ENCODE peak calls at places on chromosomes 13 and 19, in five cellular contexts. J, T, F, B and E are unnamed samples.

GRCh38 chr13:113123226-113124150 is 889 bp downstream of the F10 start:
- DNase-seq in T (no peak), F (peak; percentile 15), B (no peak), J (peak; percentile 76), E (no peak)

GRCh38 chr13:30421093-30422055 is 919 bp upstream of the UBE2L5 start:
- DNase-seq in J (peak; percentile 87), B (peak; percentile 84), T (peak; percentile 89), F (peak; percentile 81), E (no peak)

GRCh38 chr13:37870489-37870845 is 895 bp upstream of the TRPC4 start:
- DNase-seq in T (no peak), B (no peak), F (no peak), J (no peak), E (no peak)

GRCh38 chr19:52735734-52736133 is 890 bp upstream of the ZNF611 start:
- DNase-seq in T (no peak), B (peak; percentile 39), J (peak; percentile 95), F (peak; percentile 67), E (no peak)

GRCh38 chr13:110340812-110341444 is 33.8 kb downstream of the COL4A2 start:
- DNase-seq in J (peak; percentile 56), T (peak; percentile 87), B (peak; percentile 40), F (peak; percentile 55), E (no peak)

GRCh38 chr13:47211106-47211505 is 314.3 kb upstream of the HTR2A start:
- DNase-seq in F (no peak), B (no peak), J (peak; percentile 79), T (no peak), E (no peak)

GRCh38 chr13:84570831-84571230 is 688.6 kb upstream of the SLITRK1 start:
- DNase-seq in F (no peak), B (no peak), T (peak; percentile 4), J (no peak), E (no peak)

GRCh38 chr13:76637651-76638111 is 248.5 kb downstream of the KCTD12 start:
- DNase-seq in T (peak; percentile 86), J (no peak), F (no peak), B (no peak), E (peak; percentile 71)

GRCh38 chr19:17468302-17469091 is 1.8 kb upstream of the SLC27A1 start:
- DNase-seq in B (peak; percentile 91), F (peak; percentile 78), T (no peak), J (peak; percentile 67), E (no peak)

GRCh38 chr19:6811378-6811777 is 38.9 kb downstream of the VAV1 start:
- DNase-seq in T (no peak), B (no peak), J (no peak), F (no peak), E (no peak)

GRCh38 chr19:38880076-38880881 is 2.2 kb upstream of the RINL start:
- DNase-seq in F (no peak), J (peak; percentile 52), B (no peak), T (no peak), E (no peak)

GRCh38 chr13:93183302-93183701 is 43.3 kb upstream of the GPC6 start:
- DNase-seq in B (no peak), T (no peak), F (no peak), J (peak; percentile 72), E (no peak)

GRCh38 chr13:97306646-97307045 is 84.5 kb downstream of the MBNL2 start:
- DNase-seq in B (no peak), F (no peak), J (no peak), T (no peak), E (no peak)

GRCh38 chr19:19588546-19588945 is 29.9 kb downstream of the PBX4 start:
- DNase-seq in J (no peak), B (no peak), F (no peak), T (no peak), E (no peak)

GRCh38 chr19:40512473-40513344 is 45.9 kb downstream of the SPTBN4 start:
- DNase-seq in J (peak; percentile 84), T (no peak), B (peak; percentile 30), F (peak; percentile 32), E (no peak)

GRCh38 chr13:71607575-71607974 is 259.4 kb downstream of the DACH1 start:
- DNase-seq in T (no peak), F (no peak), B (no peak), J (no peak), E (no peak)

GRCh38 chr19:16002380-16002779 is 53.6 kb downstream of the OR10H4 start:
- DNase-seq in J (no peak), T (peak; percentile 30), B (no peak), F (no peak), E (no peak)

GRCh38 chr13:43044720-43045301 is 21.4 kb downstream of the DNAJC15 start:
- DNase-seq in F (no peak), B (no peak), J (no peak), T (no peak), E (no peak)

GRCh38 chr13:113967206-113967720 is 6.6 kb downstream of the C13orf46 start:
- DNase-seq in B (no peak), T (no peak), F (no peak), J (no peak), E (no peak)

GRCh38 chr13:81305928-81306327 is 965.0 kb upstream of the SPRY2 start:
- DNase-seq in T (no peak), B (no peak), J (no peak), F (no peak), E (no peak)

GRCh38 chr19:47415953-47416666 is 3.2 kb downstream of the MEIS3 start:
- DNase-seq in B (no peak), F (no peak), J (no peak), T (no peak), E (no peak)

GRCh38 chr19:35995655-35995993 is 636 bp downstream of the SDHAF1 start:
- DNase-seq in T (peak; percentile 11), F (peak; percentile 58), B (peak; percentile 75), J (peak; percentile 87), E (no peak)

GRCh38 chr13:110001622-110002275 is 215.4 kb upstream of the IRS2 start:
- DNase-seq in J (no peak), B (no peak), F (no peak), T (peak; percentile 84), E (no peak)

GRCh38 chr19:4524808-4525562 is 6.7 kb upstream of the PLIN4 start:
- DNase-seq in B (peak; percentile 32), J (peak; percentile 92), F (peak; percentile 57), T (peak; percentile 43), E (no peak)

GRCh38 chr13:35926859-35927530 is 204.2 kb downstream of the DCLK1 start:
- DNase-seq in T (peak; percentile 53), J (no peak), B (no peak), F (no peak), E (no peak)

GRCh38 chr19:19526581-19527370 is 1.9 kb upstream of the YJEFN3 start:
- DNase-seq in J (no peak), F (no peak), T (no peak), B (peak; percentile 56), E (no peak)

GRCh38 chr19:7456964-7457541 is 31.8 kb downstream of the PEX11G start:
- DNase-seq in F (no peak), T (no peak), B (no peak), J (no peak), E (no peak)

GRCh38 chr13:75569576-75569975 is 20.0 kb downstream of the UCHL3 start:
- DNase-seq in J (no peak), B (no peak), T (no peak), F (no peak), E (no peak)

DNA sequence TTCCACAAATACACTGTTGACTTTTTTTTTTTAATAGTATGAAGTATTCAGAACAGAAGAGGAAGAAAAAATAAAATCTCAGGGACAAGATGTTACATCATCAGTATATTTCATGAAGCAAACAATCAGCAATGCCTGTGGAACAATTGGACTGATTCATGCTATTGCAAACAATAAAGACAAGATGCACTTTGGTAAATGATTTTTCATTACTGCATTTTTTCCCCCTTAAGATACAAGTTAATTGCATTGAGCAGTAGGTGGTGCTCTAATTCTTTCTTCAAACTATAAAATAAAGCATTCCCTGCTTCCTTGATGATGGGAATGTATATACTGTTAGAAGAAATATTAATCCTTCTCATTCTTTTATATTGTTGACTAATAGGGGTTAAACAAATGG is 17.1 kb downstream of the UCHL3 start:
- DNase-seq in B (no peak), J (no peak), T (peak; percentile 68), F (no peak), E (peak; percentile 17)
- TF ChIP-seq CTCF in B (peak; percentile 49), J (peak; percentile 67), T (peak; percentile 49), F (peak; percentile 11), E (peak; percentile 46)

GRCh38 chr13:66948910-66949309 is 281.2 kb downstream of the PCDH9 start:
- DNase-seq in J (no peak), T (no peak), B (no peak), F (no peak), E (no peak)
- H3K36me3 ChIP-seq in J (no peaks in the 10 kb centered on the region), T (no peaks in the 10 kb centered on the region), B (no peaks in the 10 kb centered on the region), F (no peaks in the 10 kb centered on the region), E (no peaks in the 10 kb centered on the region)

DNA sequence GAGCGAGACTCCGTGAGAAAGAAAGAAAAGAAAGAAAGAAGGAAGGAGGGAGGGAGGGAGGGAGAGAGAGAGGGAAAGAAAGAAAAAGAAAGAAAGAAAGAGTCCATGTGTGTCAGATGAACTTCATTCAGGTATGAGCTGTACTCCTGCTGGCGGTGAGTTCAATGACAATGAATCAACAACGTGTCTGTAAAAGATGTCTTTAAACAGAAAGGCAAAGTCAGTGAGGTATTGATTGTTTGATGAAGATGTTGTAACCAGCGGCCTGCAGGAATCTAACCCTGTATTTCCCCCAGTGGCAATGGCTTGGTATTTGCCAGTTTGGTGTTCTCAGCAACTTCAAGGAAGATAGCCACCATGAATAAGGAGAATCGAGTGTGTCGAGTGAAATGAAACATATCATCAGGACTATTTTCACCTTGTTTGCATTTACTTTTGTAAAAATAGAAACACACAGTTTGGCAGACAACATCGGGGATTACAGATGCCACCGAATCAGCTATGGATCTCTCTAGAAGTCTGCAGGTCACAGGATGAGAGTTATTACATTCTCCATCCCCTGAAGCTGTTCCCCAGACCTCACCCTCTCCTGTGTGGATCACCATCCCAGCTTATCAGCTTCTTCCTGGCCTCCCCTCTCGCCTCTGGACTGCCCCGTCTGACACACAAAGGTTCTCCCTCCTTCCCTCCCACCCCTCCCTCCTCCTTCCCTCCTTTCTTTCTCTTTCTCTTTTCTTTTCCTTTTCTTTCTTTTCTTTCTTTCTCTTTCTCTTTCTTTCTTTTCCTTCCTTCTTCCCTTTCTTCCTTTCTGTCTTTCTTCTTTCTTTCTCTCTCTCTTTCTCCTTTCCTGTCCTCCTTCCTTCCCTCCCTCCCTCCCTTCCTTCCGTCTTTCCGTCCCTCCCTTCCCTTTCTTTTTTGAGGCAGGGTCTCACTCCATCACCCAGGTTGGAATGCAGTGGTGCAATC is 8.2 kb upstream of the SBK3 start:
- DNase-seq in T (no peak), J (no peak), F (no peak), B (no peak), E (no peak)
- TF ChIP-seq CTCF in T (no peak), J (no peak), F (no peak), B (no peak), E (no peak)

GRCh38 chr13:79361299-79361698 is 44.8 kb downstream of the RBM26 start:
- DNase-seq in F (no peak), J (no peak), T (no peak), B (no peak), E (no peak)

GRCh38 chr13:79369226-79369625 is 36.8 kb downstream of the RBM26 start:
- DNase-seq in F (no peak), B (no peak), T (no peak), J (no peak), E (peak; percentile 4)

GRCh38 chr13:79360064-79360463 is 46.0 kb downstream of the RBM26 start:
- DNase-seq in J (no peak), B (no peak), F (no peak), T (no peak), E (no peak)

DNA sequence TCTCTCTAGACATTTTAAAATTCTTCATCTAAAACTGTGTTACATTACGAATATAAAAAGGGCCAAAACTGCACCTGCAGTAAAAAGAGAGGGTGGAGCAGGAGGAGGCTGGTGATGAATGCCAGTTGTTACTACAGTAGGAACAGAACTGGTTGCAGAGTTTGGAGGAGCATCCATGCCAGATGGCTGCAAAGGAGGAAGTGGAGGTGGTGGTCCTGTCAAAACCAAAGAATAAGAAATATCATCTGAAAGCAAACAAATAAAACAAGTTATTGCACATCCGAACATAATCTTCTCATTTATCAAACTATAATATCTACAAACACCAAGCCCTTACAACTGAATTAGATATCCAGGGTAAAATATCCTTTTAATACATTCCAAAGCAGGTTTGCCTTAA is 40.1 kb downstream of the RBM26 start:
- DNase-seq in J (no peak), B (no peak), T (no peak), F (no peak), E (no peak)
- H3K36me3 ChIP-seq in J (peaks cover 84% of the 10 kb centered on the region), B (peaks cover 33% of the 10 kb centered on the region), T (peaks cover 1% of the 10 kb centered on the region), F (no peaks in the 10 kb centered on the region), E (peaks cover 8% of the 10 kb centered on the region)